ENCODE peak calls at places on chromosomes 5 and 9, in ten cellular contexts. One of them, this sample, is unnamed.

GRCh38 chr9:110095238-110095637 is 112.7 kb downstream of the C9orf152 start:
- DNase-seq in WTC11: no peak
- DNase-seq in HFF-Myc: no peak
- DNase-seq in progenitor cell of endocrine pancreas: no peak
- DNase-seq in spleen: no peak
- DNase-seq in neural crest cell: no peak
- DNase-seq in AG10803: peak; percentile 41
- DNase-seq in adrenal gland: no peak
- DNase-seq in lower lobe of right lung: no peak
- DNase-seq in upper lobe of right lung: no peak
- DNase-seq in this sample: no peak

GRCh38 chr5:112366987-112367386 is 52.1 kb downstream of the EPB41L4A start:
- DNase-seq in WTC11: peak; percentile 33
- DNase-seq in HFF-Myc: no peak
- DNase-seq in progenitor cell of endocrine pancreas: no peak
- DNase-seq in spleen: no peak
- DNase-seq in neural crest cell: no peak
- DNase-seq in AG10803: no peak
- DNase-seq in adrenal gland: no peak
- DNase-seq in lower lobe of right lung: no peak
- DNase-seq in upper lobe of right lung: no peak
- DNase-seq in this sample: no peak

GRCh38 chr5:180644129-180644824 is 5.1 kb downstream of the FLT4 start:
- DNase-seq in WTC11: no peak
- DNase-seq in HFF-Myc: no peak
- DNase-seq in progenitor cell of endocrine pancreas: no peak
- DNase-seq in spleen: no peak
- DNase-seq in neural crest cell: no peak
- DNase-seq in AG10803: no peak
- DNase-seq in adrenal gland: peak; percentile 6
- DNase-seq in lower lobe of right lung: no peak
- DNase-seq in upper lobe of right lung: peak; percentile 57
- DNase-seq in this sample: no peak

GRCh38 chr5:115773010-115773580 is 43.4 kb downstream of the CDO1 start:
- DNase-seq in WTC11: no peak
- DNase-seq in HFF-Myc: no peak
- DNase-seq in progenitor cell of endocrine pancreas: no peak
- DNase-seq in spleen: no peak
- DNase-seq in neural crest cell: no peak
- DNase-seq in AG10803: no peak
- DNase-seq in adrenal gland: peak; percentile 21
- DNase-seq in lower lobe of right lung: no peak
- DNase-seq in upper lobe of right lung: no peak
- DNase-seq in this sample: no peak

GRCh38 chr5:139903805-139904565 is 108.4 kb downstream of the PSD2 start:
- DNase-seq in WTC11: peak; percentile 67
- DNase-seq in HFF-Myc: no peak
- DNase-seq in progenitor cell of endocrine pancreas: peak; percentile 39
- DNase-seq in spleen: peak; percentile 68
- DNase-seq in neural crest cell: peak; percentile 26
- DNase-seq in AG10803: no peak
- DNase-seq in adrenal gland: no peak
- DNase-seq in lower lobe of right lung: no peak
- DNase-seq in upper lobe of right lung: peak; percentile 64
- DNase-seq in this sample: peak; percentile 18

GRCh38 chr9:78598120-78598519 is 301.2 kb downstream of the PSAT1 start:
- DNase-seq in WTC11: no peak
- DNase-seq in HFF-Myc: no peak
- DNase-seq in progenitor cell of endocrine pancreas: no peak
- DNase-seq in spleen: no peak
- DNase-seq in neural crest cell: no peak
- DNase-seq in AG10803: no peak
- DNase-seq in adrenal gland: no peak
- DNase-seq in lower lobe of right lung: no peak
- DNase-seq in upper lobe of right lung: no peak
- DNase-seq in this sample: no peak

GRCh38 chr5:94471496-94471895 is 146.9 kb downstream of the KIAA0825 start:
- DNase-seq in WTC11: no peak
- DNase-seq in HFF-Myc: no peak
- DNase-seq in progenitor cell of endocrine pancreas: no peak
- DNase-seq in spleen: no peak
- DNase-seq in neural crest cell: no peak
- DNase-seq in AG10803: peak; percentile 58
- DNase-seq in adrenal gland: no peak
- DNase-seq in lower lobe of right lung: no peak
- DNase-seq in upper lobe of right lung: no peak
- DNase-seq in this sample: no peak

GRCh38 chr9:104927912-104928740 is at the start of gene ABCA1:
- DNase-seq in WTC11: peak; percentile 87
- DNase-seq in HFF-Myc: peak; percentile 41
- DNase-seq in progenitor cell of endocrine pancreas: peak; percentile 84
- DNase-seq in spleen: peak; percentile 96
- DNase-seq in neural crest cell: peak; percentile 74
- DNase-seq in AG10803: peak; percentile 66
- DNase-seq in adrenal gland: peak; percentile 98
- DNase-seq in lower lobe of right lung: peak; percentile 94
- DNase-seq in upper lobe of right lung: peak; percentile 93
- DNase-seq in this sample: peak; percentile 64

GRCh38 chr5:107926121-107926520 is 255.4 kb upstream of the EFNA5 start:
- DNase-seq in WTC11: no peak
- DNase-seq in HFF-Myc: no peak
- DNase-seq in progenitor cell of endocrine pancreas: no peak
- DNase-seq in spleen: no peak
- DNase-seq in neural crest cell: no peak
- DNase-seq in AG10803: no peak
- DNase-seq in adrenal gland: no peak
- DNase-seq in lower lobe of right lung: no peak
- DNase-seq in upper lobe of right lung: no peak
- DNase-seq in this sample: no peak

GRCh38 chr9:87276851-87277251 is 220.8 kb upstream of the DAPK1 start:
- DNase-seq in WTC11: no peak
- DNase-seq in HFF-Myc: no peak
- DNase-seq in progenitor cell of endocrine pancreas: no peak
- DNase-seq in spleen: no peak
- DNase-seq in neural crest cell: no peak
- DNase-seq in AG10803: peak; percentile 82
- DNase-seq in adrenal gland: no peak
- DNase-seq in lower lobe of right lung: no peak
- DNase-seq in upper lobe of right lung: no peak
- DNase-seq in this sample: no peak

GRCh38 chr5:128227984-128228383 is 144.4 kb downstream of the SLC12A2 start:
- DNase-seq in WTC11: no peak
- DNase-seq in HFF-Myc: peak; percentile 64
- DNase-seq in progenitor cell of endocrine pancreas: no peak
- DNase-seq in spleen: no peak
- DNase-seq in neural crest cell: no peak
- DNase-seq in AG10803: peak; percentile 75
- DNase-seq in adrenal gland: no peak
- DNase-seq in lower lobe of right lung: no peak
- DNase-seq in upper lobe of right lung: no peak
- DNase-seq in this sample: no peak

GRCh38 chr9:124078641-124079040 is 67.1 kb downstream of the LHX2 start:
- DNase-seq in WTC11: no peak
- DNase-seq in HFF-Myc: peak; percentile 44
- DNase-seq in progenitor cell of endocrine pancreas: no peak
- DNase-seq in spleen: no peak
- DNase-seq in neural crest cell: no peak
- DNase-seq in AG10803: peak; percentile 89
- DNase-seq in adrenal gland: no peak
- DNase-seq in lower lobe of right lung: no peak
- DNase-seq in upper lobe of right lung: peak; percentile 5
- DNase-seq in this sample: no peak

DNA sequence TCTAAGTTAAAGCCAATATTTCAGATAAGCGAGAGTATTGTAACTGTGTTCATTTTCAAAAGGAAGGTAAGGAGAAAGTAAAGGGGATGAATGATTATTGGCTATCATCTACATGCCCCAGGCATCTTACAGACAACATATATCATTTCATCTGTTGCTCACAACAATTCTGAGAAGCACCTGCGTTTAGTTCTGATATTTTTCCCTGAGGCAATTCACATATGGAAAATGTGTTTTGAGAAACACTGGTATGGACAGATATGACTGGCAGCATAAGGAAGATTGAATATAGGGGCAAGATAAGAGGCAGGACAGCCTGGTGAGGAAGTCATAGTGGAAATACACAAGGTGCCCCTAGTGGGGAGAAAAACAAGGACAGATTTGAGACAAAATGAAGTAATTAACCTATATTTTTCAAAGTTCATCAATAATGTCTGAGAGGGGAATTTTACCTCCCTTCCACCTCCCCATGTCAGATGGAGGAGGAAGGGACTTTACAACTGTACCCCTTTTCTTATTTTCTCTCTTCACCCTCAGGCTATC is 87.7 kb upstream of the TRIM32 start:
- DNase-seq in WTC11: no peak
- DNase-seq in HFF-Myc: no peak
- DNase-seq in progenitor cell of endocrine pancreas: no peak
- DNase-seq in spleen: no peak
- DNase-seq in neural crest cell: no peak
- DNase-seq in AG10803: no peak
- DNase-seq in adrenal gland: no peak
- DNase-seq in lower lobe of right lung: no peak
- DNase-seq in upper lobe of right lung: no peak
- DNase-seq in this sample: no peak
- TF ChIP-seq CTCF in WTC11: no peak
- TF ChIP-seq CTCF in HFF-Myc: peak; percentile 3
- TF ChIP-seq CTCF in progenitor cell of endocrine pancreas: peak; percentile 10
- TF ChIP-seq CTCF in spleen: no peak
- TF ChIP-seq CTCF in neural crest cell: peak; percentile 47
- TF ChIP-seq CTCF in AG10803: no peak
- TF ChIP-seq CTCF in adrenal gland: no peak
- TF ChIP-seq CTCF in lower lobe of right lung: no peak
- TF ChIP-seq CTCF in upper lobe of right lung: no peak
- TF ChIP-seq CTCF in this sample: no peak

GRCh38 chr5:145859897-145860296 is 12.9 kb downstream of the GRXCR2 start:
- DNase-seq in WTC11: no peak
- DNase-seq in HFF-Myc: no peak
- DNase-seq in progenitor cell of endocrine pancreas: no peak
- DNase-seq in spleen: no peak
- DNase-seq in neural crest cell: no peak
- DNase-seq in AG10803: no peak
- DNase-seq in adrenal gland: no peak
- DNase-seq in lower lobe of right lung: no peak
- DNase-seq in upper lobe of right lung: no peak
- DNase-seq in this sample: no peak
- TF ChIP-seq CTCF in WTC11: no peak
- TF ChIP-seq CTCF in HFF-Myc: peak; percentile 18
- TF ChIP-seq CTCF in progenitor cell of endocrine pancreas: peak; percentile 31
- TF ChIP-seq CTCF in spleen: no peak
- TF ChIP-seq CTCF in neural crest cell: peak; percentile 36
- TF ChIP-seq CTCF in AG10803: peak; percentile 25
- TF ChIP-seq CTCF in adrenal gland: no peak
- TF ChIP-seq CTCF in lower lobe of right lung: no peak
- TF ChIP-seq CTCF in upper lobe of right lung: no peak
- TF ChIP-seq CTCF in this sample: no peak

GRCh38 chr5:157828949-157829639 is 29.9 kb downstream of the CLINT1 start:
- DNase-seq in WTC11: peak; percentile 38
- DNase-seq in HFF-Myc: no peak
- DNase-seq in progenitor cell of endocrine pancreas: no peak
- DNase-seq in spleen: no peak
- DNase-seq in neural crest cell: no peak
- DNase-seq in AG10803: no peak
- DNase-seq in adrenal gland: no peak
- DNase-seq in lower lobe of right lung: no peak
- DNase-seq in upper lobe of right lung: no peak
- DNase-seq in this sample: no peak
- TF ChIP-seq CTCF in WTC11: peak; percentile 39
- TF ChIP-seq CTCF in HFF-Myc: peak; percentile 45
- TF ChIP-seq CTCF in progenitor cell of endocrine pancreas: peak; percentile 20
- TF ChIP-seq CTCF in spleen: no peak
- TF ChIP-seq CTCF in neural crest cell: peak; percentile 46
- TF ChIP-seq CTCF in AG10803: peak; percentile 42
- TF ChIP-seq CTCF in adrenal gland: no peak
- TF ChIP-seq CTCF in lower lobe of right lung: no peak
- TF ChIP-seq CTCF in upper lobe of right lung: peak; percentile 35
- TF ChIP-seq CTCF in this sample: no peak

GRCh38 chr5:171521219-171521633 is 101.8 kb downstream of the FGF18 start:
- DNase-seq in WTC11: no peak
- DNase-seq in HFF-Myc: peak; percentile 71
- DNase-seq in progenitor cell of endocrine pancreas: no peak
- DNase-seq in spleen: peak; percentile 24
- DNase-seq in neural crest cell: no peak
- DNase-seq in AG10803: peak; percentile 95
- DNase-seq in adrenal gland: peak; percentile 68
- DNase-seq in lower lobe of right lung: no peak
- DNase-seq in upper lobe of right lung: no peak
- DNase-seq in this sample: no peak
- TF ChIP-seq CTCF in WTC11: no peak
- TF ChIP-seq CTCF in HFF-Myc: peak; percentile 7
- TF ChIP-seq CTCF in progenitor cell of endocrine pancreas: no peak
- TF ChIP-seq CTCF in spleen: no peak
- TF ChIP-seq CTCF in neural crest cell: no peak
- TF ChIP-seq CTCF in AG10803: peak; percentile 45
- TF ChIP-seq CTCF in adrenal gland: peak; percentile 34
- TF ChIP-seq CTCF in lower lobe of right lung: no peak
- TF ChIP-seq CTCF in upper lobe of right lung: no peak
- TF ChIP-seq CTCF in this sample: no peak

GRCh38 chr5:136686192-136686872 is 321.0 kb upstream of the TRPC7 start:
- DNase-seq in WTC11: peak; percentile 27
- DNase-seq in HFF-Myc: peak; percentile 10
- DNase-seq in progenitor cell of endocrine pancreas: no peak
- DNase-seq in spleen: no peak
- DNase-seq in neural crest cell: no peak
- DNase-seq in AG10803: peak; percentile 8
- DNase-seq in adrenal gland: no peak
- DNase-seq in lower lobe of right lung: no peak
- DNase-seq in upper lobe of right lung: no peak
- DNase-seq in this sample: no peak
- TF ChIP-seq CTCF in WTC11: no peak
- TF ChIP-seq CTCF in HFF-Myc: peak; percentile 46
- TF ChIP-seq CTCF in progenitor cell of endocrine pancreas: peak; percentile 60
- TF ChIP-seq CTCF in spleen: no peak
- TF ChIP-seq CTCF in neural crest cell: peak; percentile 63
- TF ChIP-seq CTCF in AG10803: peak; percentile 41
- TF ChIP-seq CTCF in adrenal gland: peak; percentile 18
- TF ChIP-seq CTCF in lower lobe of right lung: no peak
- TF ChIP-seq CTCF in upper lobe of right lung: peak; percentile 28
- TF ChIP-seq CTCF in this sample: no peak

DNA sequence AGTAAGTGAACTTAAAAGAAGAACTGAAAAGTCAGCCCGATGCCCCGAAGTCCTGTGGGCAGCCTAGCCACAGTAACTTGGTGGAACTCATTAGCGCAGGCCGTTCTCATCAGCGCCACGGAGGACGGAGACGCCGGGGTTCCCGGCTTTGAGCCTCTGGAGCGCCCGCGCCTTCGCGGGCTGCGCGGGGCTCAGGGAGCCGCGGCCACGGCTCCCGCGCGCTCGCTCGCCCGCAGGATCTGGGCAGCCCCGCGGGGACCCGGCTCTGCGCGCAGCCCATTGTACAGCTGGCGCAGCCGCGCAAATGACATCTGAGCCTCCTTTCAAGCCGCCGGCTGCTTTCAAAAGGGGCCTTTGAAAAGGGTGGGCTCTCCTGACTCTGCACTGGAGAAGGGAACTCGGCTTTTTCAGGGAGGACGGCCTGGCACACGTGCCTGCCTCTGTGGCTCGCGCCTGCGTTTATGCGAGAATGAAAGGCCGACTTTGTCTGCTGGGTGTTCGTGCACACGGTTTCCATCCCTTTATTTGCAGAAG is 40.7 kb downstream of the TLR4 start:
- DNase-seq in WTC11: peak; percentile 36
- DNase-seq in HFF-Myc: no peak
- DNase-seq in progenitor cell of endocrine pancreas: no peak
- DNase-seq in spleen: peak; percentile 74
- DNase-seq in neural crest cell: no peak
- DNase-seq in AG10803: no peak
- DNase-seq in adrenal gland: no peak
- DNase-seq in lower lobe of right lung: peak; percentile 46
- DNase-seq in upper lobe of right lung: peak; percentile 60
- DNase-seq in this sample: no peak
- TF ChIP-seq CTCF in WTC11: no peak
- TF ChIP-seq CTCF in HFF-Myc: no peak
- TF ChIP-seq CTCF in progenitor cell of endocrine pancreas: no peak
- TF ChIP-seq CTCF in spleen: no peak
- TF ChIP-seq CTCF in neural crest cell: no peak
- TF ChIP-seq CTCF in AG10803: no peak
- TF ChIP-seq CTCF in adrenal gland: no peak
- TF ChIP-seq CTCF in lower lobe of right lung: no peak
- TF ChIP-seq CTCF in upper lobe of right lung: no peak
- TF ChIP-seq CTCF in this sample: no peak

This sample was measured in activated B cell treated with CpG ODN at 0.5 μM for 24 hours.